ENCODE peak calls at places on chromosomes 1 and 21, in four cellular contexts. One of them, this sample, is unnamed.

GRCh38 chr1:159775716-159776115 is 5.0 kb upstream of the DUSP23 start:
- DNase-seq in GM20000: no peak
- DNase-seq in GM06990: no peak
- DNase-seq in HFFc6: no peak
- DNase-seq in this sample: no peak

GRCh38 chr1:94865369-94865768 is 45.2 kb downstream of the SLC44A3 start:
- DNase-seq in GM20000: no peak
- DNase-seq in GM06990: no peak
- DNase-seq in HFFc6: peak; percentile 40
- DNase-seq in this sample: no peak

GRCh38 chr1:1115830-1116700 is at the start of gene C1orf159:
- DNase-seq in GM20000: peak; percentile 100
- DNase-seq in GM06990: peak; percentile 99
- DNase-seq in HFFc6: peak; percentile 97
- DNase-seq in this sample: peak; percentile 89

GRCh38 chr1:10784998-10785854 is 11.2 kb downstream of the CASZ1 start:
- DNase-seq in GM20000: no peak
- DNase-seq in GM06990: no peak
- DNase-seq in HFFc6: no peak
- DNase-seq in this sample: no peak

GRCh38 chr21:41778974-41779600 is 12.2 kb upstream of the RIPK4 start:
- DNase-seq in GM20000: no peak
- DNase-seq in GM06990: no peak
- DNase-seq in HFFc6: no peak
- DNase-seq in this sample: no peak

GRCh38 chr21:19853709-19854575 is 1144.3 kb upstream of the NCAM2 start:
- DNase-seq in GM20000: no peak
- DNase-seq in GM06990: no peak
- DNase-seq in HFFc6: no peak
- DNase-seq in this sample: no peak

GRCh38 chr1:186572509-186572908 is 107.7 kb downstream of the PTGS2 start:
- DNase-seq in GM20000: no peak
- DNase-seq in GM06990: no peak
- DNase-seq in HFFc6: no peak
- DNase-seq in this sample: no peak

GRCh38 chr1:154773551-154773950 is 96.5 kb downstream of the KCNN3 start:
- DNase-seq in GM20000: no peak
- DNase-seq in GM06990: no peak
- DNase-seq in HFFc6: no peak
- DNase-seq in this sample: no peak

GRCh38 chr1:201288765-201289164 is 5.5 kb downstream of the PKP1 start:
- DNase-seq in GM20000: no peak
- DNase-seq in GM06990: no peak
- DNase-seq in HFFc6: no peak
- DNase-seq in this sample: no peak

GRCh38 chr1:109528296-109528695 is 11.4 kb upstream of the GPR61 start:
- DNase-seq in GM20000: no peak
- DNase-seq in GM06990: no peak
- DNase-seq in HFFc6: no peak
- DNase-seq in this sample: no peak

GRCh38 chr21:41678016-41678935 is 88.6 kb downstream of the RIPK4 start:
- DNase-seq in GM20000: no peak
- DNase-seq in GM06990: no peak
- DNase-seq in HFFc6: no peak
- DNase-seq in this sample: no peak

GRCh38 chr1:167627865-167628641 is 2.0 kb upstream of the RCSD1 start:
- DNase-seq in GM20000: peak; percentile 86
- DNase-seq in GM06990: peak; percentile 79
- DNase-seq in HFFc6: no peak
- DNase-seq in this sample: no peak

DNA sequence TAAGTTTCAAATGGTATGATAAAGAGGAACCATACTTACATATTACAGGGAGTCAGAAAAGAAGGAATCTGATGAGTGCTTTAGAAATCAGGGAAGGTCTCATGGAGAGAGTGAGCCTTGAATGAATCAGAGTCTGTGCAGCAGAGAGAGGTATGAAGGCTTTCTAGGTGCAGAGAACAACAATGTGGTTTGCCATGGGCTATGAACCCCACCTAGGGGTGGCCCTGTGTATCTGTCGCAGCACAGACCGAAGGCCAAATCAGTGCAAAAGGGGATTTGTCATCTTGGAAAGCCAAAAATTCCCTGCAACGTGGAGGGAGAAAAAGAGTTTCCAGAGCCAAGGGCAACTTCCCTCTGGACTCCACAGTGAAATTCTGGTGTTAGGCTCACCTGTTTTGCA is 3.5 kb downstream of the PAPPA2 start:
- DNase-seq in GM20000: peak; percentile 15
- DNase-seq in GM06990: no peak
- DNase-seq in HFFc6: no peak
- DNase-seq in this sample: no peak
- TF ChIP-seq CTCF in GM20000: peak; percentile 16
- TF ChIP-seq CTCF in GM06990: peak; percentile 45
- TF ChIP-seq CTCF in HFFc6: no peak
- TF ChIP-seq CTCF in this sample: peak; percentile 35

GRCh38 chr1:204826970-204827369 is 43.7 kb upstream of the NFASC start:
- DNase-seq in GM20000: peak; percentile 57
- DNase-seq in GM06990: no peak
- DNase-seq in HFFc6: no peak
- DNase-seq in this sample: no peak
- TF ChIP-seq CTCF in GM20000: no peak
- TF ChIP-seq CTCF in GM06990: peak; percentile 73
- TF ChIP-seq CTCF in HFFc6: peak; percentile 48
- TF ChIP-seq CTCF in this sample: no peak

GRCh38 chr1:32062867-32063230 is 9.9 kb upstream of the TMEM39B start:
- DNase-seq in GM20000: no peak
- DNase-seq in GM06990: no peak
- DNase-seq in HFFc6: peak; percentile 18
- DNase-seq in this sample: no peak
- TF ChIP-seq CTCF in GM20000: no peak
- TF ChIP-seq CTCF in GM06990: no peak
- TF ChIP-seq CTCF in HFFc6: no peak
- TF ChIP-seq CTCF in this sample: no peak

GRCh38 chr1:244273262-244273844 is 178.4 kb downstream of the ADSS2 start:
- DNase-seq in GM20000: no peak
- DNase-seq in GM06990: no peak
- DNase-seq in HFFc6: no peak
- DNase-seq in this sample: no peak
- TF ChIP-seq CTCF in GM20000: no peak
- TF ChIP-seq CTCF in GM06990: no peak
- TF ChIP-seq CTCF in HFFc6: peak; percentile 4
- TF ChIP-seq CTCF in this sample: no peak